ENCODE peak calls at places on chromosome 5, in six cellular contexts. One of them, this sample, is unnamed. For H3K4me1, the result is how much of the 10 kb centered on the place peaks cover.

GRCh38 chr5:96434201-96434645 is 1.2 kb upstream of the PCSK1 start:
- DNase-seq in IMR-90: peak
- DNase-seq in spleen: no peak
- DNase-seq in stomach: peak
- DNase-seq in transverse colon: peak
- DNase-seq in body of pancreas: peak
- DNase-seq in this sample: peak

GRCh38 chr5:14742427-14743010 is 78.0 kb downstream of the OTULIN start:
- DNase-seq in transverse colon: no peak
- DNase-seq in IMR-90: no peak
- DNase-seq in body of pancreas: no peak
- DNase-seq in spleen: no peak
- DNase-seq in stomach: no peak
- DNase-seq in this sample: no peak

GRCh38 chr5:100706796-100707195 is 171.6 kb downstream of the FAM174A start:
- DNase-seq in IMR-90: no peak
- DNase-seq in body of pancreas: no peak
- DNase-seq in transverse colon: no peak
- DNase-seq in stomach: no peak
- DNase-seq in spleen: no peak
- DNase-seq in this sample: no peak

GRCh38 chr5:55191165-55191564 is 18.2 kb upstream of the CDC20B start:
- DNase-seq in stomach: no peak
- DNase-seq in IMR-90: no peak
- DNase-seq in transverse colon: no peak
- DNase-seq in body of pancreas: no peak
- DNase-seq in spleen: no peak
- DNase-seq in this sample: no peak

GRCh38 chr5:114355086-114355830 is 6.6 kb upstream of the KCNN2 start:
- DNase-seq in IMR-90: no peak
- DNase-seq in stomach: no peak
- DNase-seq in spleen: no peak
- DNase-seq in transverse colon: no peak
- DNase-seq in body of pancreas: no peak
- DNase-seq in this sample: no peak

GRCh38 chr5:159051431-159052281 is 48.1 kb downstream of the EBF1 start:
- DNase-seq in body of pancreas: peak
- DNase-seq in IMR-90: no peak
- DNase-seq in stomach: peak
- DNase-seq in spleen: peak
- DNase-seq in transverse colon: peak
- DNase-seq in this sample: peak

GRCh38 chr5:178545156-178545555 is 45.0 kb downstream of the COL23A1 start:
- DNase-seq in stomach: no peak
- DNase-seq in body of pancreas: no peak
- DNase-seq in spleen: peak
- DNase-seq in IMR-90: no peak
- DNase-seq in transverse colon: no peak
- DNase-seq in this sample: peak

GRCh38 chr5:6633469-6634326 is 458 bp downstream of the SRD5A1 start:
- DNase-seq in body of pancreas: no peak
- DNase-seq in transverse colon: no peak
- DNase-seq in spleen: no peak
- DNase-seq in stomach: no peak
- DNase-seq in IMR-90: peak
- DNase-seq in this sample: peak

GRCh38 chr5:150649828-150650712 is 9.6 kb downstream of the SYNPO start:
- DNase-seq in body of pancreas: no peak
- DNase-seq in stomach: no peak
- DNase-seq in transverse colon: no peak
- DNase-seq in IMR-90: no peak
- DNase-seq in spleen: no peak
- DNase-seq in this sample: no peak

DNA sequence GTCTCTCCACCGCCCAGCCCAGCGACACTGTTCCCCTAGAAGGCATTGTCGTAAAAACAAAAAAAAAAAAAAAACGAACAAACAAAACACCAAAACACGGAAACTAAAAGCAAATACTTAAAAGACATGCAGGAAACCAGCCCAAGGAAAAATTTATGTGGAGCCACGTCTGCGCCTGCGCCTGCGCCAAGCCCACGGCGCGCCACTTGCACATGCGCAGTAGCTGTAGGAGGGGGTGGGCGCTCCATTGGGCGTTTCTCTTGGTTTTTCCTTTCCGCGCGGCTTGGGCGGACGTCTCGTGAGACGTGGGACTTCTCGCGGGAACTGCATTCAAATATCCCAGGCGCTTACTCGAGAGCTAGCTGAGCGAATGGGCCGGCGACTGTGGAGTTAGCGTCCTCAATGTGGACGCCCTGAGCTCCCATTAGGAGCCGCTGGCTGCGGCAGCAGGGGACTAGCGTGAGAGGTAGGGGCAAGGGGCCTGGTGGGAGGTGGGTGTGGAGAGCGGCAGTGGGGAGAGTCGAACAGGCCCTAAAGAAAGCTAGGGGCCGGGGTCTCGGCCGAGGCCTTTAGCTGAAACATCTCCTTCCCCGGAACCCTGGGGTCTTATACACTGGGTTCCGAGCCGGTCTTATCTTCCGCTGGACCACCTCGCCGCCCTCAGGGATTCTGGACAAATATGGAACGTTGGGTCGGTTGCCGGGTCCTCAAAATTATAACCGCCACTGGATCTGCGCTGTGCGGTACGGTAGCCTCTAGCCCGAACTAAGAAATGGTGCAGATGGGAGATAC is at the start of gene SPDL1:
- DNase-seq in stomach: peak
- DNase-seq in body of pancreas: peak
- DNase-seq in transverse colon: peak
- DNase-seq in spleen: peak
- DNase-seq in IMR-90: peak
- DNase-seq in this sample: peak
- TF ChIP-seq POLR2A in stomach: no peak
- TF ChIP-seq POLR2A in body of pancreas: peak
- TF ChIP-seq POLR2A in transverse colon: peak
- TF ChIP-seq POLR2A in spleen: peak
- TF ChIP-seq POLR2A in IMR-90: peak
- TF ChIP-seq POLR2A in this sample: no peak

DNA sequence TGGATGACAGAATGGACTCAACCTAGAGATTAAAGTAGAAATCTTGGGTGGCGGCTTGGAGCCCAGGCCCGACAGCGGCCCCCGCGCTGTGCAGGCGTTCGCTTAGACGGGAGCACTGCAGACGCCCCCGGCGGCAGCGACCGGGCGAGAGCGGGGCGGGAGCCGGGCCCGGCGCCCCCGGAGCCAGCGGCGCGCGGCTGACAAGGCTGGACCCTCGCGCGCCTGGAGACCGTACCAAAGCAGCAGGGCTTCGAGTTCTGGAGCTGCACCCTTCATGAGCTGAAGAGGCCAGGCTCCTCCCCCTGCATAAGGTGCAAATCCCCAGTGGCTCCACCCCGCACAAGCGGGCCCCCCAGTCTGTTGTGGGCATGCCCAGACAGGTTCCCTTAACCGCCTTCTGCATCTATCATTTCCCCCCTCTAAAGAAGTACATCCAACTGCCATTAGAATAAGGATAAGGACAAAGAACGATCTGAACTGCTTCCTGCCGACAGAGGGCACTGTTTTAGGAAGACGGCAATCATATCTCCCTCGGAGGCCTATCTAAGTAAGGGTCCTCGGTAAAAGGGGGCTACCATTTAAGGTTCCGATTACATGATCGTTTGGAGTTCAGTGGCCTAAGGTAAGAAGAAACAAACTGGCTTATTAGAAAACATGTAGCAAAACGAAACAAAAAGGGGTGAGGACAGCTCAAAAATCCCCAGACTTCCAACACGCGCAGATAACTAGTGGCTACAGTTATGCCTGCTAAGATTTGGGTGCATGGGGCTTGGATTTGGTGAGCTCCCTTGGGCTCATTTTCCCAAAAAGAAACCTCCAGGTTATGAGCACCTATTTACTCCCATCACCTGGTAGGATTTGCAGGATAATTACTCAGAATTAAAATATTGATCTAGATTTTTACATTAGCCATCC is 66.3 kb downstream of the RGMB start:
- DNase-seq in stomach: no peak
- DNase-seq in spleen: peak
- DNase-seq in IMR-90: no peak
- DNase-seq in transverse colon: no peak
- DNase-seq in body of pancreas: no peak
- DNase-seq in this sample: no peak
- TF ChIP-seq CTCF in stomach: no peak
- TF ChIP-seq CTCF in spleen: peak
- TF ChIP-seq CTCF in IMR-90: peak
- TF ChIP-seq CTCF in transverse colon: peak
- TF ChIP-seq CTCF in body of pancreas: no peak
- TF ChIP-seq CTCF in this sample: peak

GRCh38 chr5:141978389-141978788 is 9.5 kb downstream of the RNF14 start:
- DNase-seq in body of pancreas: no peak
- DNase-seq in spleen: no peak
- DNase-seq in stomach: no peak
- DNase-seq in transverse colon: no peak
- DNase-seq in IMR-90: no peak
- DNase-seq in this sample: no peak

GRCh38 chr5:141973871-141974595 is 5.1 kb downstream of the RNF14 start:
- DNase-seq in spleen: no peak
- DNase-seq in body of pancreas: no peak
- DNase-seq in transverse colon: no peak
- DNase-seq in IMR-90: peak
- DNase-seq in stomach: no peak
- DNase-seq in this sample: no peak

DNA sequence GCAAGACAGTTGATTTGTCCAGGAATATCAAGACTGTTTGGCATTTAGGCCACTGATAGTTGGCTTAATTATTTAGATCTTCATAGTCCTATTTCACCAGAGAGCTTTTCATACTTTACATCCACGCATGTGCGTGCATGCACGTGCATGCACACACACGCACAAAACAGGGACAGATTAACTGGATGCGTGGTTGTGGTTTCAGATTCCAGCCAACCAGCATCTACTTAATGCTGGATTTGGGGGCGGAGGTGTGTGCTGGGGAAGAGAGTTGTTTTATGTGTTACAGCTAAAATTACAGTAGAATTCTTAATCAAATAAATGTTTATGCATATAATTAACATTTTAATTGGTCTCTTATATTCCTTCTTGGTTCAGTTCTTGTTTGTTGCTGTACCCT is 7.3 kb downstream of the RNF14 start:
- DNase-seq in IMR-90: no peak
- DNase-seq in transverse colon: no peak
- DNase-seq in body of pancreas: no peak
- DNase-seq in stomach: no peak
- DNase-seq in spleen: no peak
- DNase-seq in this sample: no peak
- H3K4me1 ChIP-seq in IMR-90: under half
- H3K4me1 ChIP-seq in transverse colon: under half
- H3K4me1 ChIP-seq in body of pancreas: under half
- H3K4me1 ChIP-seq in stomach: under half
- H3K4me1 ChIP-seq in spleen: under half
- H3K4me1 ChIP-seq in this sample: under half

GRCh38 chr5:160169326-160169725 is 50.1 kb upstream of the PWWP2A start:
- DNase-seq in transverse colon: no peak
- DNase-seq in spleen: no peak
- DNase-seq in stomach: no peak
- DNase-seq in IMR-90: peak
- DNase-seq in body of pancreas: no peak
- DNase-seq in this sample: peak

GRCh38 chr5:160166973-160167622 is 47.8 kb upstream of the PWWP2A start:
- DNase-seq in spleen: no peak
- DNase-seq in IMR-90: no peak
- DNase-seq in transverse colon: no peak
- DNase-seq in body of pancreas: no peak
- DNase-seq in stomach: no peak
- DNase-seq in this sample: no peak

GRCh38 chr5:160165137-160166068 is 46.2 kb upstream of the PWWP2A start:
- DNase-seq in stomach: peak
- DNase-seq in body of pancreas: peak
- DNase-seq in IMR-90: peak
- DNase-seq in spleen: peak
- DNase-seq in transverse colon: peak
- DNase-seq in this sample: peak

GRCh38 chr5:160167623-160168165 is 48.4 kb upstream of the PWWP2A start:
- DNase-seq in IMR-90: no peak
- DNase-seq in spleen: no peak
- DNase-seq in body of pancreas: no peak
- DNase-seq in stomach: no peak
- DNase-seq in transverse colon: no peak
- DNase-seq in this sample: no peak

GRCh38 chr5:160166069-160166972 is 47.1 kb upstream of the PWWP2A start:
- DNase-seq in transverse colon: no peak
- DNase-seq in spleen: no peak
- DNase-seq in stomach: no peak
- DNase-seq in IMR-90: no peak
- DNase-seq in body of pancreas: no peak
- DNase-seq in this sample: no peak
- TF ChIP-seq POLR2A in transverse colon: no peak
- TF ChIP-seq POLR2A in spleen: no peak
- TF ChIP-seq POLR2A in stomach: no peak
- TF ChIP-seq POLR2A in IMR-90: no peak
- TF ChIP-seq POLR2A in body of pancreas: no peak
- TF ChIP-seq POLR2A in this sample: no peak

GRCh38 chr5:160438316-160439204 is 16.9 kb downstream of the PTTG1 start:
- DNase-seq in IMR-90: peak
- DNase-seq in transverse colon: peak
- DNase-seq in stomach: peak
- DNase-seq in body of pancreas: peak
- DNase-seq in spleen: peak
- DNase-seq in this sample: peak
- TF ChIP-seq CTCF in IMR-90: peak
- TF ChIP-seq CTCF in transverse colon: peak
- TF ChIP-seq CTCF in stomach: no peak
- TF ChIP-seq CTCF in body of pancreas: peak
- TF ChIP-seq CTCF in spleen: peak
- TF ChIP-seq CTCF in this sample: peak

GRCh38 chr5:142861011-142861410 is 90.8 kb downstream of the ARHGAP26 start:
- DNase-seq in body of pancreas: no peak
- DNase-seq in spleen: no peak
- DNase-seq in stomach: no peak
- DNase-seq in transverse colon: no peak
- DNase-seq in IMR-90: no peak
- DNase-seq in this sample: no peak
- H3K4me1 ChIP-seq in body of pancreas: under half
- H3K4me1 ChIP-seq in spleen: under half
- H3K4me1 ChIP-seq in stomach: under half
- H3K4me1 ChIP-seq in transverse colon: under half
- H3K4me1 ChIP-seq in IMR-90: under half
- H3K4me1 ChIP-seq in this sample: half or more

This sample was measured in heart left ventricle.